ENCODE peak calls at places on chromosomes 11 and 22, in six cellular contexts. E, P, F, C, W and O are unnamed samples.

GRCh38 chr11:126122863-126123262 is 60.2 kb upstream of the CDON start:
- DNase-seq in E (no peak), W (no peak), F (no peak), P (no peak), C (no peak), O (no peak)

GRCh38 chr22:17943533-17944204 is 80.7 kb downstream of the MICAL3 start:
- DNase-seq in P (no peak), E (no peak), F (no peak), C (peak; percentile 22), W (no peak), O (no peak)

GRCh38 chr11:131253885-131254204 is 116.6 kb upstream of the NTM start:
- DNase-seq in P (no peak), F (no peak), W (no peak), E (no peak), C (no peak), O (no peak)

GRCh38 chr11:56910046-56910753 is 78.5 kb upstream of the OR5AK2 start:
- DNase-seq in W (no peak), P (peak; percentile 99), C (no peak), E (no peak), F (no peak), O (no peak)

GRCh38 chr22:41681616-41682015 is 7.1 kb downstream of the SNU13 start:
- DNase-seq in W (no peak), F (no peak), C (peak; percentile 10), P (no peak), E (no peak), O (no peak)

GRCh38 chr11:11179239-11179638 is 173.8 kb downstream of the CSNK2A3 start:
- DNase-seq in W (no peak), C (no peak), E (no peak), P (peak; percentile 23), F (no peak), O (no peak)

GRCh38 chr11:22920939-22921565 is 60.8 kb upstream of the CCDC179 start:
- DNase-seq in C (peak; percentile 65), F (peak; percentile 2), W (peak; percentile 37), E (no peak), P (peak; percentile 55), O (peak; percentile 53)

GRCh38 chr11:2471048-2471803 is 26.4 kb downstream of the KCNQ1 start:
- DNase-seq in F (no peak), C (no peak), W (no peak), E (no peak), P (no peak), O (no peak)

GRCh38 chr11:45409587-45409986 is 123.4 kb upstream of the SYT13 start:
- DNase-seq in F (no peak), E (no peak), W (no peak), P (no peak), C (no peak), O (no peak)

GRCh38 chr11:68826726-68827125 is 15.0 kb downstream of the CPT1A start:
- DNase-seq in F (no peak), W (no peak), E (no peak), P (no peak), C (no peak), O (no peak)

GRCh38 chr11:120183701-120184141 is 27.1 kb upstream of the OAF start:
- DNase-seq in F (no peak), P (no peak), E (no peak), W (no peak), C (no peak), O (no peak)

GRCh38 chr11:17877886-17878285 is 135.0 kb downstream of the SERGEF start:
- DNase-seq in F (no peak), E (peak; percentile 9), C (no peak), W (no peak), P (no peak), O (no peak)

DNA sequence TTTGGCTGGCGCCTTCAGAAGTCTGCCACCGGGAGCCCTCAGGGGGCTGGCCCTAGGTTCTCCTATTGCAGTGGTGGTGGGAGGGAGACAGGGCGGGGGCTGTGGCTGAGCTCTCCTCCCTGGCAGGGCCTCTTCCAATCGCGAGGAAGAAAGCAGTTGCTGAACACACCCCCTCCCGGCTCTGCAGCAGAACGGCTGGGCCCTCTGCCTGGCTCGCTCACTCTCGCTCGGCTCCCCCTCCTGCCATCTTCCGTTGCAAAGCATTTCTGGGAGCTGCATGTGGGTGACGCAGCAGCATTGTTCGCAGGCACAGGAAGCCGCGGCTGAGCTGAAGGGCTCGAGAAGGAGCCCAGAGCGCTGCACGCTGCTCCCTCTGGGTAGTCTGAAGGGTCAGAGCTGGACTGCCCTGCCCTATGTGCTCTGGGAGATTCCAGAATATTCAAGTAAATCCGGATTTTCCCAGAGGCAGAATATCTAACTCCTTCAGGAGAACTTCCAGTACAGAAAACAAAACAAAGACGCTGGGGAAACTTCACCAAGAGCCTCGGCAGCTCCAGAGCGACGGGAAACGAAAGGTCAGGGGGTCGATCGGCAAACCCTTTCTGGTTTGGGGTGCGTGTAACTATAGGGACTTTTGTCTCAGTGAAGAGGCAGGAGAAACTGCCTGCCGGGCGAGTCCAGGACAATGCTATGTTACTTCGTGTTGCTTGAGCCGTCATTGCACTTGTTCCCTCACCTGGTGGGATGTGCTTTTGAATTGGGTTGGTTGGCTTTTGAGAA is 26.3 kb upstream of the GRK2 start:
- DNase-seq in C (peak; percentile 100), F (peak; percentile 95), E (peak; percentile 93), P (peak; percentile 97), W (peak; percentile 96), O (peak; percentile 100)
- TF ChIP-seq CTCF in C (peak; percentile 9), F (peak; percentile 9), E (no peak), P (no peak), W (peak; percentile 41), O (no peak)

GRCh38 chr22:20173246-20173645 is 22.4 kb upstream of the CCDC188 start:
- DNase-seq in F (no peak), E (no peak), C (no peak), W (no peak), P (no peak), O (no peak)
- TF ChIP-seq MYC in F (no peak), E (no peak), C (no peak), W (no peak), P (no peak), O (no peak)

GRCh38 chr11:93196816-93197382 is 892 bp downstream of the SLC36A4 start:
- DNase-seq in C (no peak), P (no peak), F (no peak), W (no peak), E (no peak), O (peak; percentile 40)
- TF ChIP-seq CTCF in C (peak; percentile 33), P (no peak), F (peak; percentile 26), W (no peak), E (peak; percentile 42), O (no peak)

GRCh38 chr11:124086447-124086846 is 28.8 kb upstream of the VWA5A start:
- DNase-seq in F (no peak), E (no peak), C (no peak), W (no peak), P (no peak), O (no peak)
- TF ChIP-seq MYC in F (no peak), E (no peak), C (no peak), W (no peak), P (no peak), O (no peak)

DNA sequence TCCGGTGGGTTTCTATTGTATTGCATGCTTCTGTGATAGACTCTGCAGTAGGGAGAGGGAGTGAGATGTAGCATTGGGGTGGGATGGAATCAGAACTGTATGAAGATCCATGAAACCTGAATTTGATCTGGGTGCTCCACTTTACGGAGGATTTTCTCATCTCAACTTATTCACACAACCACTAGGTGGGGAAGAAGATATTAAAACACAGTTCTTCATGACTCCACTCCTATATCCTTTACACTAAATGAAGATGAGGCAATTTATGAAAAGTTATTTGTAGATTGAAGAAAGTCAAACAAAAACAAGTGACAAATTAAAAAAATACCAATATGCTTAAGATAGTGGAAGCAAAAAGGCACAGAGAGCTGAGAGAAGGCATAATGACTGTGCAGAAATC is 92.6 kb upstream of the PDGFD start:
- DNase-seq in W (no peak), E (no peak), P (peak; percentile 4), C (no peak), F (no peak), O (no peak)
- TF ChIP-seq CTCF in W (no peak), E (no peak), P (no peak), C (no peak), F (no peak), O (no peak)

DNA sequence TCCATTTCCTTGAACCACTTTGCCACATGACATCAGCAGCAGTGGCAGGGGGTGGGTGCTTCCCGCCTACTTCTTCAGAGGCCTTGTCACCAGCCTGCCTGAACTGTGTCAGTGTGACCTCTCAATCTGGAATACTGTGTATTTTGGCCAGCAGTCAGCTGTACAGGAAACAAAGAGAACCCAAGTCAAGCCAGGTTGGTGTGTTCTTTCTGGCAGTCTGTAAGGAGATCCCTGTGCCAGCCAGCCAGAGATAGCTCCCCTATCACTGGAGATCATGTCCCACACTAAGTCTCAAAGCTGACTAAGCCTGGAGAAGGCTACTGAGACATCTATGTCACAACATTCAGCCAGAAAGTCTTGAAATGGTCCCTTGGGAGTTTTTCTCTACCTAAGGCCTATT is 142.1 kb downstream of the TRPC6 start:
- DNase-seq in F (no peak), E (no peak), W (no peak), P (no peak), C (no peak), O (no peak)
- TF ChIP-seq MYC in F (no peak), E (no peak), W (no peak), P (no peak), C (no peak), O (no peak)

DNA sequence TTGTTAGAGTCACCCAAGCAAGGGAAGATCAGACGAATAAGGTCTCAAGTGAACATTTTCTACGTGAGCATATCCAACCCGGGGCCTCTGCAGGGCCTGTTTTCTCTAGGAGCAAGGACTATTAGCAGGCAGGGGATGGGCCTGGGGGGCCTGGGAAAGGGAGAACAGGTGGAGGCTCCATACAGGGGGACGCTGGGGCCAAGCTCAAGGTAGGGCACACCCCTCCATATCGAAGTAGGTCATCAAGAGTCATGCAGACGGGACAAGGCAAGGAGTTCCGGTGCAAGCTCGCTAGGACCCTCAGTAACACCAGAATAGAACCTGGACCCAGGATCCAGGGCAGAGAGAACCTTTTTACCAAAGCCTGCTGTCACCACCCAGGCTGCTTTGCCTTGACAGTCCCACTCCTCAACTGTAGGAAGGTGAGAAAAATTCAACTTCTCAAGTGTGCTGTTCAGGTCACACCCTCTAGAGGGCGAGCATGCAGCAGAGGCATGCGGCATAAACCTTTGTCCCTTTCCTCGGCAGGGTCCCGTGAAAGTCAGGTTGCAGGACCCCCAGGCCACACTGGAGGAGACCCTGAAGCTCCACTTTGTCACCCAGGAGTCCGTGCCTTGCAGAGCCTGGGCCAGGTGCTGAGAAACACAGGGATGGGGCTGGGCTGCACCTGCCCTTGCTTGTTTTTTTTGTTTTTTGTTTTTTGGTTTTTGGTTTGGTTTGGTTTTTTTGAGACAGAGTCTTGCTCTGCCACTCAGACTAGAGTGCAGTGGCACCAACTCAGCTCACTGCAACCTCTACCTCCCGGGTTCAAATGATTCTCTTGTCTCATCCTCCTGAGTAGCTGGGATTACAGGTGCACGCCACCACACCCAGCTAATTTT is 8.6 kb upstream of the APOBEC3B start:
- DNase-seq in F (peak; percentile 43), C (peak; percentile 46), W (peak; percentile 42), P (peak; percentile 41), E (no peak), O (peak; percentile 55)
- TF ChIP-seq CTCF in F (peak; percentile 74), C (peak; percentile 83), W (peak; percentile 86), P (peak; percentile 53), E (peak; percentile 96), O (peak; percentile 78)